ENCODE peak calls at places on chromosomes 6 and 20, in nine cellular contexts. C, P, K, M, T, Z, U, W and O are unnamed samples.

GRCh38 chr20:46965477-46965876 is 70.8 kb downstream of the EYA2 start:
- DNase-seq in Z (no peak), M (no peak), W (no peak), P (no peak), U (no peak), K (no peak), C (peak; percentile 61), T (no peak), O (no peak)

GRCh38 chr20:5390719-5391118 is 74.0 kb upstream of the PROKR2 start:
- DNase-seq in P (no peak), M (no peak), C (no peak), U (no peak), T (no peak), Z (no peak), W (no peak), K (no peak), O (no peak)

GRCh38 chr20:15638781-15639180 is 934.5 kb downstream of the KIF16B start:
- DNase-seq in C (no peak), M (no peak), K (no peak), P (no peak), U (no peak), T (no peak), Z (no peak), W (no peak), O (no peak)

GRCh38 chr20:51565741-51566140 is 23.2 kb upstream of the NFATC2 start:
- DNase-seq in M (peak; percentile 8), K (no peak), W (no peak), Z (peak; percentile 55), U (no peak), P (peak; percentile 57), T (no peak), C (no peak), O (peak; percentile 25)

GRCh38 chr20:23187759-23188158 is 101.6 kb upstream of the CD93 start:
- DNase-seq in W (no peak), U (no peak), Z (no peak), K (no peak), P (no peak), C (peak; percentile 63), T (no peak), M (no peak), O (no peak)

GRCh38 chr6:159726196-159726917 is 949 bp upstream of the WTAP start:
- DNase-seq in C (no peak), Z (no peak), U (no peak), M (no peak), K (no peak), W (no peak), P (no peak), T (no peak), O (no peak)

GRCh38 chr20:31515775-31516107 is 1.5 kb downstream of the HM13 start:
- DNase-seq in C (no peak), K (no peak), P (no peak), M (no peak), Z (no peak), U (no peak), T (no peak), W (no peak), O (no peak)

GRCh38 chr6:117446851-117447250 is 21.1 kb upstream of the ROS1 start:
- DNase-seq in K (no peak), T (no peak), W (no peak), M (no peak), Z (no peak), P (no peak), U (no peak), C (no peak), O (no peak)

GRCh38 chr6:105748737-105749161 is 337.4 kb upstream of the PRDM1 start:
- DNase-seq in K (no peak), C (peak; percentile 44), Z (peak; percentile 13), W (no peak), T (peak; percentile 78), M (peak; percentile 2), U (no peak), P (peak; percentile 57), O (no peak)